ENCODE peak calls at places on chromosomes 7 and 10, in four cellular contexts. One of them, this sample, is unnamed.

GRCh38 chr7:21426286-21426957 is 1.5 kb upstream of the SP4 start:
- DNase-seq in NCI-H2081: no peak
- DNase-seq in activated CD4-positive, alpha-beta T cell treated with anti-CD3 and anti-CD28 coated beads, Interleukin-2, amount 50 U/mL, for 1 hour: no peak
- DNase-seq in GDM1: no peak
- DNase-seq in this sample: peak

GRCh38 chr10:30828227-30828626 is 198.7 kb upstream of the LYZL2 start:
- DNase-seq in NCI-H2081: no peak
- DNase-seq in activated CD4-positive, alpha-beta T cell treated with anti-CD3 and anti-CD28 coated beads, Interleukin-2, amount 50 U/mL, for 1 hour: no peak
- DNase-seq in GDM1: no peak
- DNase-seq in this sample: no peak

GRCh38 chr7:1912472-1913289 is 242.6 kb downstream of the ELFN1 start:
- DNase-seq in activated CD4-positive, alpha-beta T cell treated with anti-CD3 and anti-CD28 coated beads, Interleukin-2, amount 50 U/mL, for 1 hour: no peak
- DNase-seq in GDM1: no peak
- DNase-seq in NCI-H2081: no peak
- DNase-seq in this sample: no peak

GRCh38 chr10:30349967-30350735 is 1.1 kb upstream of the MTPAP start:
- DNase-seq in GDM1: no peak
- DNase-seq in activated CD4-positive, alpha-beta T cell treated with anti-CD3 and anti-CD28 coated beads, Interleukin-2, amount 50 U/mL, for 1 hour: no peak
- DNase-seq in NCI-H2081: no peak
- DNase-seq in this sample: no peak

GRCh38 chr7:47078241-47078640 is 503.7 kb downstream of the TNS3 start:
- DNase-seq in NCI-H2081: no peak
- DNase-seq in activated CD4-positive, alpha-beta T cell treated with anti-CD3 and anti-CD28 coated beads, Interleukin-2, amount 50 U/mL, for 1 hour: no peak
- DNase-seq in GDM1: no peak
- DNase-seq in this sample: peak

GRCh38 chr10:31819393-31819820 is 109.2 kb downstream of the ARHGAP12 start:
- DNase-seq in NCI-H2081: no peak
- DNase-seq in GDM1: no peak
- DNase-seq in activated CD4-positive, alpha-beta T cell treated with anti-CD3 and anti-CD28 coated beads, Interleukin-2, amount 50 U/mL, for 1 hour: no peak
- DNase-seq in this sample: peak

GRCh38 chr7:121271098-121271497 is 57.7 kb upstream of the WNT16 start:
- DNase-seq in GDM1: no peak
- DNase-seq in activated CD4-positive, alpha-beta T cell treated with anti-CD3 and anti-CD28 coated beads, Interleukin-2, amount 50 U/mL, for 1 hour: no peak
- DNase-seq in NCI-H2081: no peak
- DNase-seq in this sample: no peak

GRCh38 chr7:1318661-1319060 is 86.0 kb downstream of the UNCX start:
- DNase-seq in NCI-H2081: no peak
- DNase-seq in GDM1: no peak
- DNase-seq in activated CD4-positive, alpha-beta T cell treated with anti-CD3 and anti-CD28 coated beads, Interleukin-2, amount 50 U/mL, for 1 hour: no peak
- DNase-seq in this sample: no peak

GRCh38 chr7:130943336-130943901 is 209.4 kb upstream of the KLF14 start:
- DNase-seq in GDM1: no peak
- DNase-seq in NCI-H2081: peak
- DNase-seq in activated CD4-positive, alpha-beta T cell treated with anti-CD3 and anti-CD28 coated beads, Interleukin-2, amount 50 U/mL, for 1 hour: no peak
- DNase-seq in this sample: peak

GRCh38 chr7:125118444-125118843 is 188.8 kb upstream of the POT1 start:
- DNase-seq in NCI-H2081: no peak
- DNase-seq in GDM1: no peak
- DNase-seq in activated CD4-positive, alpha-beta T cell treated with anti-CD3 and anti-CD28 coated beads, Interleukin-2, amount 50 U/mL, for 1 hour: no peak
- DNase-seq in this sample: no peak

GRCh38 chr7:6558837-6559236 is 7.6 kb upstream of the GRID2IP start:
- DNase-seq in GDM1: no peak
- DNase-seq in activated CD4-positive, alpha-beta T cell treated with anti-CD3 and anti-CD28 coated beads, Interleukin-2, amount 50 U/mL, for 1 hour: no peak
- DNase-seq in NCI-H2081: peak
- DNase-seq in this sample: peak

GRCh38 chr10:75097666-75098285 is 13.7 kb upstream of the SAMD8 start:
- DNase-seq in NCI-H2081: peak
- DNase-seq in GDM1: no peak
- DNase-seq in activated CD4-positive, alpha-beta T cell treated with anti-CD3 and anti-CD28 coated beads, Interleukin-2, amount 50 U/mL, for 1 hour: no peak
- DNase-seq in this sample: peak

GRCh38 chr7:127986581-127987461 is 44.4 kb downstream of the LRRC4 start:
- DNase-seq in GDM1: no peak
- DNase-seq in NCI-H2081: no peak
- DNase-seq in activated CD4-positive, alpha-beta T cell treated with anti-CD3 and anti-CD28 coated beads, Interleukin-2, amount 50 U/mL, for 1 hour: no peak
- DNase-seq in this sample: no peak

GRCh38 chr7:158910254-158911053 is 54.1 kb downstream of the DYNC2I1 start:
- DNase-seq in GDM1: no peak
- DNase-seq in activated CD4-positive, alpha-beta T cell treated with anti-CD3 and anti-CD28 coated beads, Interleukin-2, amount 50 U/mL, for 1 hour: no peak
- DNase-seq in NCI-H2081: no peak
- DNase-seq in this sample: no peak

GRCh38 chr10:11238893-11239292 is 221.2 kb downstream of the CELF2 start:
- DNase-seq in NCI-H2081: no peak
- DNase-seq in activated CD4-positive, alpha-beta T cell treated with anti-CD3 and anti-CD28 coated beads, Interleukin-2, amount 50 U/mL, for 1 hour: no peak
- DNase-seq in GDM1: no peak
- DNase-seq in this sample: no peak

GRCh38 chr7:7490003-7490402 is 45.7 kb downstream of the COL28A1 start:
- DNase-seq in GDM1: no peak
- DNase-seq in NCI-H2081: no peak
- DNase-seq in activated CD4-positive, alpha-beta T cell treated with anti-CD3 and anti-CD28 coated beads, Interleukin-2, amount 50 U/mL, for 1 hour: no peak
- DNase-seq in this sample: no peak

GRCh38 chr10:27319752-27320561 is 79.4 kb upstream of the ACBD5 start:
- DNase-seq in activated CD4-positive, alpha-beta T cell treated with anti-CD3 and anti-CD28 coated beads, Interleukin-2, amount 50 U/mL, for 1 hour: peak
- DNase-seq in GDM1: no peak
- DNase-seq in NCI-H2081: no peak
- DNase-seq in this sample: peak

GRCh38 chr10:60414877-60415585 is 25.4 kb upstream of the ANK3 start:
- DNase-seq in GDM1: no peak
- DNase-seq in NCI-H2081: no peak
- DNase-seq in activated CD4-positive, alpha-beta T cell treated with anti-CD3 and anti-CD28 coated beads, Interleukin-2, amount 50 U/mL, for 1 hour: no peak
- DNase-seq in this sample: peak

GRCh38 chr10:70474780-70475179 is 3.8 kb upstream of the PALD1 start:
- DNase-seq in GDM1: no peak
- DNase-seq in activated CD4-positive, alpha-beta T cell treated with anti-CD3 and anti-CD28 coated beads, Interleukin-2, amount 50 U/mL, for 1 hour: no peak
- DNase-seq in NCI-H2081: no peak
- DNase-seq in this sample: peak

GRCh38 chr10:70885485-70885884 is 2.9 kb downstream of the PCBD1 start:
- DNase-seq in GDM1: no peak
- DNase-seq in activated CD4-positive, alpha-beta T cell treated with anti-CD3 and anti-CD28 coated beads, Interleukin-2, amount 50 U/mL, for 1 hour: no peak
- DNase-seq in NCI-H2081: no peak
- DNase-seq in this sample: no peak

GRCh38 chr10:43409385-43410109 is 561 bp upstream of the HNRNPF start:
- DNase-seq in NCI-H2081: peak
- DNase-seq in activated CD4-positive, alpha-beta T cell treated with anti-CD3 and anti-CD28 coated beads, Interleukin-2, amount 50 U/mL, for 1 hour: peak
- DNase-seq in GDM1: no peak
- DNase-seq in this sample: no peak

GRCh38 chr7:154794147-154794780 is 208.7 kb downstream of the PAXIP1 start:
- DNase-seq in activated CD4-positive, alpha-beta T cell treated with anti-CD3 and anti-CD28 coated beads, Interleukin-2, amount 50 U/mL, for 1 hour: no peak
- DNase-seq in GDM1: no peak
- DNase-seq in NCI-H2081: no peak
- DNase-seq in this sample: peak

GRCh38 chr10:101695404-101695732 is 398 bp upstream of the FBXW4 start:
- DNase-seq in activated CD4-positive, alpha-beta T cell treated with anti-CD3 and anti-CD28 coated beads, Interleukin-2, amount 50 U/mL, for 1 hour: no peak
- DNase-seq in NCI-H2081: no peak
- DNase-seq in GDM1: no peak
- DNase-seq in this sample: no peak

GRCh38 chr7:101927389-101928306 is 110.2 kb downstream of the CUX1 start:
- DNase-seq in GDM1: no peak
- DNase-seq in NCI-H2081: no peak
- DNase-seq in activated CD4-positive, alpha-beta T cell treated with anti-CD3 and anti-CD28 coated beads, Interleukin-2, amount 50 U/mL, for 1 hour: no peak
- DNase-seq in this sample: no peak

GRCh38 chr7:2926898-2927405 is 82.8 kb upstream of the GNA12 start:
- DNase-seq in NCI-H2081: no peak
- DNase-seq in GDM1: no peak
- DNase-seq in activated CD4-positive, alpha-beta T cell treated with anti-CD3 and anti-CD28 coated beads, Interleukin-2, amount 50 U/mL, for 1 hour: no peak
- DNase-seq in this sample: no peak

GRCh38 chr10:110411047-110411410 is 86.7 kb upstream of the DUSP5 start:
- DNase-seq in GDM1: no peak
- DNase-seq in NCI-H2081: no peak
- DNase-seq in activated CD4-positive, alpha-beta T cell treated with anti-CD3 and anti-CD28 coated beads, Interleukin-2, amount 50 U/mL, for 1 hour: no peak
- DNase-seq in this sample: peak

GRCh38 chr10:48522011-48522765 is 82.7 kb downstream of the ARHGAP22 start:
- DNase-seq in activated CD4-positive, alpha-beta T cell treated with anti-CD3 and anti-CD28 coated beads, Interleukin-2, amount 50 U/mL, for 1 hour: no peak
- DNase-seq in NCI-H2081: no peak
- DNase-seq in GDM1: no peak
- DNase-seq in this sample: peak

GRCh38 chr10:71397340-71398212 is 856 bp downstream of the CDH23 start:
- DNase-seq in GDM1: no peak
- DNase-seq in NCI-H2081: no peak
- DNase-seq in activated CD4-positive, alpha-beta T cell treated with anti-CD3 and anti-CD28 coated beads, Interleukin-2, amount 50 U/mL, for 1 hour: no peak
- DNase-seq in this sample: no peak

This sample was measured in M059J.